ENCODE peak calls at places on chromosomes 4 and X, in seven cellular contexts. V, I, G, S, Q, P and R are unnamed samples.

GRCh38 chr4:111268769-111269414 is 646.0 kb upstream of the PITX2 start:
- DNase-seq in I (peak; percentile 49), Q (peak; percentile 20), P (no peak), S (no peak), G (no peak), V (no peak), R (no peak)

GRCh38 chrX:65528705-65529340 is 5.8 kb downstream of the LAS1L start:
- DNase-seq in V (peak; percentile 30), S (peak; percentile 64), I (peak; percentile 10), P (peak; percentile 12), Q (peak; percentile 61), G (peak; percentile 36), R (peak; percentile 64)

GRCh38 chr4:19455196-19455595 is 796.5 kb upstream of the SLIT2 start:
- DNase-seq in P (no peak), I (no peak), Q (peak; percentile 72), G (no peak), V (no peak), S (no peak), R (no peak)

GRCh38 chr4:87886083-87886482 is 53.3 kb downstream of the MEPE start:
- DNase-seq in P (no peak), V (no peak), S (no peak), Q (no peak), G (no peak), I (no peak), R (no peak)

GRCh38 chrX:57367649-57368048 is 81.1 kb downstream of the FAAH2 start:
- DNase-seq in G (no peak), I (no peak), Q (no peak), S (no peak), P (no peak), V (no peak), R (no peak)

GRCh38 chr4:183878571-183878970 is 26.5 kb upstream of the STOX2 start:
- DNase-seq in S (no peak), Q (no peak), G (no peak), I (no peak), P (no peak), V (no peak), R (no peak)

GRCh38 chr4:89800012-89800516 is 36.9 kb downstream of the SNCA start:
- DNase-seq in Q (peak; percentile 72), G (no peak), S (no peak), V (no peak), I (peak; percentile 18), P (peak; percentile 78), R (no peak)

GRCh38 chr4:112951362-112951962 is 98.0 kb upstream of the ANK2 start:
- DNase-seq in G (no peak), I (peak; percentile 10), V (no peak), S (peak; percentile 63), Q (peak; percentile 32), P (peak; percentile 23), R (no peak)

GRCh38 chr4:151658959-151659593 is 101.7 kb downstream of the GATB start:
- DNase-seq in Q (no peak), S (no peak), P (no peak), I (peak; percentile 67), V (no peak), G (no peak), R (no peak)

DNA sequence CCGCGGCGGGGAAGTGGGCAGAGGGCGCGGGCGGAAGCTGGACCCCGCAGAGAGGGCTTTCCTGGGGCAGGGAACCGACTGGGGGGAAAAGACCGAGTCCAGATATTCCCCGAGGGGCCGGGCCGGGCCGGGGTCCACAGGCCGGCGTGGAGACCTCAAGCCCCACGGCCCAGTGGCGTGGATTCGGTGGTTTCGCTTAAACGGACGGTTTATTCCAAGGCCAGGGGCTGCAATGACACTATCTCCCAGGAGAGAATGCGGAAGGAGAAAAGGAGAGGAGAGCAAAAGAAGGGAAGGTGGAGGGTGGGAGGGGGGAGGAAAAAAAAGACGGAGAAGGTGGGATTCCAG is 10.8 kb downstream of the ARX start:
- DNase-seq in P (no peak), S (peak; percentile 57), Q (no peak), G (no peak), I (no peak), V (no peak), R (no peak)
- H3K27me3 ChIP-seq in P (peaks cover 17% of the 10 kb centered on the region), S (peaks cover 98% of the 10 kb centered on the region), Q (peaks cover 64% of the 10 kb centered on the region), G (no peaks in the 10 kb centered on the region), I (peaks cover 75% of the 10 kb centered on the region), V (peaks cover 97% of the 10 kb centered on the region), R (peaks cover 50% of the 10 kb centered on the region)

DNA sequence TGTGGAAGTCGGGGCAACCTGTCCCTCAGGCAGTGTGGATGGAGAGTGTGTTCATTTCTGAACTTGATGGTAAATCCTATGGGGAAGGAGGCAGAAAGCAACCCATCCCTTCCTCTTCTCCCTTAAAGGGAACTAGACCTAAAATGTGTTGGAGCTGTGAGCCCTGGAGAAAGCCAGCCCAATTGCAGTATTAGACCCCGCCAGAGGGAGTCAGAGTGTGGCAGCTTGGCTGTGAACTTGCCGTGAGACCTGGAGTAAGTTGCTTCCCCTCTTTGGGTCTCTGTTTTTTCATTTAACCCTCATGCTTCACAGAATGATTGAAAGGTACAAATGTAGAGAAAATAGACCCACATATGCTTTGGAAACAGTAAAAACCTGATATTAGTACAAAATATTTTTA is 108.7 kb upstream of the PAK3 start:
- DNase-seq in V (no peak), I (no peak), G (no peak), P (no peak), S (peak; percentile 51), Q (peak; percentile 16), R (no peak)
- H3K27me3 ChIP-seq in V (no peaks in the 10 kb centered on the region), I (peaks cover 22% of the 10 kb centered on the region), G (no peaks in the 10 kb centered on the region), P (no peaks in the 10 kb centered on the region), S (no peaks in the 10 kb centered on the region), Q (no peaks in the 10 kb centered on the region), R (peaks cover 79% of the 10 kb centered on the region)

GRCh38 chrX:18099745-18100144 is 120.9 kb downstream of the BEND2 start:
- DNase-seq in I (no peak), V (no peak), Q (peak; percentile 83), S (no peak), G (no peak), P (peak; percentile 25), R (no peak)
- H3K27me3 ChIP-seq in I (no peaks in the 10 kb centered on the region), V (peaks cover 23% of the 10 kb centered on the region), Q (no peaks in the 10 kb centered on the region), S (no peaks in the 10 kb centered on the region), G (no peaks in the 10 kb centered on the region), P (no peaks in the 10 kb centered on the region), R (no peaks in the 10 kb centered on the region)

GRCh38 chr4:23881674-23882337 is 8.0 kb downstream of the PPARGC1A start:
- DNase-seq in S (peak; percentile 28), Q (no peak), P (no peak), I (no peak), G (no peak), V (no peak), R (no peak)

GRCh38 chr4:23882976-23883531 is 6.8 kb downstream of the PPARGC1A start:
- DNase-seq in I (no peak), P (peak; percentile 74), V (no peak), S (no peak), G (no peak), Q (no peak), R (no peak)

GRCh38 chr4:23878235-23878861 is 11.5 kb downstream of the PPARGC1A start:
- DNase-seq in I (no peak), Q (no peak), G (no peak), P (no peak), S (no peak), V (no peak), R (no peak)

GRCh38 chr4:23878912-23879732 is 10.7 kb downstream of the PPARGC1A start:
- DNase-seq in Q (no peak), S (peak; percentile 21), I (peak; percentile 28), V (no peak), G (no peak), P (peak; percentile 54), R (no peak)

DNA sequence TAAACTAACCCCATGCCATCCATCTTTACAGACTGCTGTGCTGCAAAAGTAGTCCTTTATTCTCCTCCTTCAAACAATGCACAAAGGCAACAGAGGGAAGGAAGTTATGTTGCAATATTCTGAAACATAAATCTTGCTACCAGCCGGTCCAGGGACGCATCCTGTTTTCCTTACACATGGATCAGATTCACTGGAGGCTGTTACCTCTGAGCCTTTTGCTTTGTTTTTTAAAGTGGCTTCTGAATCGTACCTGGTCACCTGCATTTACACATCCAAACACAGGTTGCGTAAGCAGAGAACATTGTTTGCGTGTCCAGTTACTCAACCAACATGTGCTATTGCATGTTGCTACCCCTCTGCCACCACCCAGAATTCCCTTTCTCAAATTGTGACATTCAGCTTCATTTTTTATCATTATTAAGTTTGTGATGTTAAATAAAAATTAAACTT is 8.8 kb downstream of the PPARGC1A start:
- DNase-seq in Q (no peak), P (peak; percentile 81), I (no peak), S (no peak), G (no peak), V (no peak), R (no peak)
- H3K27me3 ChIP-seq in Q (peaks cover 14% of the 10 kb centered on the region), P (no peaks in the 10 kb centered on the region), I (peaks cover 6% of the 10 kb centered on the region), S (no peaks in the 10 kb centered on the region), G (no peaks in the 10 kb centered on the region), V (no peaks in the 10 kb centered on the region), R (no peaks in the 10 kb centered on the region)

DNA sequence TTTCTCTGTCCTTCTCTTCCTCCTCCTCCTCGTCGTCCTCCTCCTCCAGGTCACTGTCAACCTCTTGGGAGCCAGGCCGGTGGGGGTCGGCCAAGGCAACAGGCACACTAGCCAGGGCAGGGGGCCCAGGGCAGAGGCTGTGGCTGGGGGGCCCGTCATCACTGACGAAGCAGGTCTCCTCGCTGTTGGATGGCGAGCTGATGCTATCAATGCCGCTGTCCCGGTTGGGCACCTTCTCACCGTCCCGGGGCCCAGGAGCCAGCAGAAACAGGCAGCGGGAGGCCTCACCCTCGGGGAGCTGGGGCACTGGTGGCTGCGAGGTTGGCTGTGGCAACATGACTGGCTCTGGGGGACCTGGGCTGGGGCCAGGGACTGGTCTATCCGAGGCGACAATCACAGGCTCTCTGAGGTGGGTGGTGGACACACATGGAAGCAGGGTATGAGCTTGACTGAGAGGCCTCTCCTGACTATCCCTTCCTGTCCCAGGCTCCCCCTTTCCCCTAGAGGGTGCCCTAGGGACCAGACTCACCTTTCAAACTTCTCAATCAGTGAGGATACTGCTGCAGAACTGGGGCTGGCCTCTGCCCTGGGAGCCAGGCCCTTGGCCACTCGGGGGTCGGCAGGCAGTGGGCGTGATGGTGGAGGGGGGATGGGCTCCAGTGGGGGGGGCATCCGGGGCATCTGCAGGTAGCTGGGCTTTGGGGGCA is 25.8 kb downstream of the FGD1 start:
- DNase-seq in I (no peak), S (no peak), G (no peak), P (no peak), Q (no peak), V (no peak), R (no peak)
- H3K27me3 ChIP-seq in I (peaks cover 2% of the 10 kb centered on the region), S (no peaks in the 10 kb centered on the region), G (no peaks in the 10 kb centered on the region), P (no peaks in the 10 kb centered on the region), Q (no peaks in the 10 kb centered on the region), V (no peaks in the 10 kb centered on the region), R (peaks cover 14% of the 10 kb centered on the region)